ENCODE peak calls at places on chromosomes 1 and 21, in eight cellular contexts. M is heart right ventricle, C is MCF 10A, U is cardiac fibroblast, A is endothelial cell, K is sigmoid colon, I is uterus, V is nephron progenitor cell. Q is an unnamed sample.

GRCh38 chr1:61079898-61080336 is 2.4 kb upstream of the NFIA start:
- DNase-seq in A (no peak), M (peak), I (peak), V (peak), U (peak), C (peak), K (peak), Q (peak)

GRCh38 chr1:152756872-152757271 is 953 bp upstream of the KPRP start:
- DNase-seq in M (no peak), V (no peak), A (no peak), C (peak), I (no peak), K (no peak), U (no peak), Q (no peak)

GRCh38 chr1:21244154-21244553 is 46.1 kb downstream of the ECE1 start:
- DNase-seq in I (no peak), U (no peak), V (no peak), M (no peak), K (no peak), C (no peak), A (no peak), Q (no peak)

GRCh38 chr1:51642739-51643142 is 25.8 kb downstream of the OSBPL9 start:
- DNase-seq in V (no peak), U (peak), C (peak), A (no peak), K (peak), M (no peak), I (peak), Q (no peak)

GRCh38 chr21:38346286-38346685 is 89.5 kb downstream of the KCNJ15 start:
- DNase-seq in U (no peak), C (no peak), K (no peak), M (no peak), I (no peak), A (no peak), V (no peak), Q (no peak)

GRCh38 chr1:97581614-97582051 is 339.2 kb downstream of the DPYD start:
- DNase-seq in V (no peak), K (no peak), U (no peak), M (no peak), I (no peak), A (no peak), C (no peak), Q (no peak)

GRCh38 chr21:34534522-34534921 is 22.5 kb upstream of the KCNE1 start:
- DNase-seq in A (no peak), U (peak), V (no peak), I (no peak), K (no peak), C (no peak), M (no peak), Q (no peak)

GRCh38 chr1:209205039-209205438 is 378.5 kb upstream of the CAMK1G start:
- DNase-seq in C (no peak), U (no peak), V (no peak), M (no peak), A (no peak), K (no peak), I (no peak), Q (no peak)

GRCh38 chr21:41370840-41371697 is 9.2 kb downstream of the MX2 start:
- DNase-seq in K (peak), I (no peak), C (no peak), V (no peak), U (peak), M (no peak), A (no peak), Q (no peak)

GRCh38 chr1:192610114-192610958 is 25.6 kb upstream of the RGS13 start:
- DNase-seq in U (peak), A (no peak), K (no peak), M (no peak), C (peak), V (no peak), I (no peak), Q (no peak)

GRCh38 chr21:42395910-42396625 is at the start of gene TMPRSS3:
- DNase-seq in M (no peak), V (no peak), C (peak), A (no peak), I (no peak), U (no peak), K (peak), Q (no peak)

GRCh38 chr1:148355976-148356375 is 127.1 kb downstream of the PPIAL4G start:
- DNase-seq in V (no peak), K (no peak), C (no peak), M (no peak), A (no peak), U (no peak), I (no peak), Q (no peak)

GRCh38 chr1:243507001-243507671 is 251.3 kb downstream of the SDCCAG8 start:
- DNase-seq in U (no peak), M (no peak), I (no peak), V (no peak), K (no peak), C (no peak), A (no peak), Q (no peak)

GRCh38 chr1:207407655-207408256 is 46.4 kb upstream of the CR2 start:
- DNase-seq in I (no peak), V (no peak), K (no peak), M (no peak), A (no peak), U (peak), C (peak), Q (no peak)

DNA sequence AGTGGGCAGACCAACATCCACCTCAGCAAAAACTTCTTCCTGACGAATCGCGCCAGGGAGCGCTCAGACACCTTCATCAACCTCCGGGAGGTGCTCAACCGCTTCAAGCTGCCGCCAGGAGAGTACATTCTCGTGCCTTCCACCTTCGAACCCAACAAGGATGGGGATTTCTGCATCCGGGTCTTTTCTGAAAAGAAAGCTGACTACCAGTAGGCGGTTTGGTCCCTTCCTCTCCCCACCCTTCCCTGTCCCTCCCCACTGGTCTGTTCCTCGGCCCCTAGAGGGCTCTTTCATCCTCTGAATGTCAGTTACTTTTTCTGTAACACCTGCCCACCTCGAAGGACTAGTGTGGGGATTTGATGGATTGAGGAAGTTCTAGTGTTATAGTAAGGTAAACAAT is 46.9 kb downstream of the CAPN2 start:
- DNase-seq in I (no peak), K (no peak), M (no peak), A (no peak), V (no peak), U (no peak), C (no peak), Q (no peak)
- TF ChIP-seq CTCF in I (no peak), K (no peak), M (no peak), A (no peak), V (no peak), U (no peak), C (no peak), Q (no peak)

GRCh38 chr1:179366093-179366800 is 476 bp downstream of the AXDND1 start:
- DNase-seq in K (no peak), V (no peak), A (no peak), I (no peak), M (no peak), U (peak), C (peak), Q (no peak)

GRCh38 chr1:179369751-179370341 is 4.1 kb downstream of the AXDND1 start:
- DNase-seq in K (no peak), C (peak), A (peak), M (no peak), V (peak), I (no peak), U (peak), Q (no peak)

GRCh38 chr1:179365342-179366092 is at the start of gene AXDND1:
- DNase-seq in K (peak), I (peak), U (peak), M (peak), C (peak), V (peak), A (peak), Q (peak)
- TF ChIP-seq CTCF in K (no peak), I (peak), U (no peak), M (peak), C (no peak), V (no peak), A (no peak), Q (peak)

GRCh38 chr1:200971955-200972711 is 51.4 kb downstream of the KIF21B start:
- DNase-seq in A (peak), C (peak), I (peak), V (peak), M (peak), U (peak), K (peak), Q (peak)
- TF ChIP-seq CTCF in A (peak), C (peak), I (peak), V (peak), M (peak), U (peak), K (peak), Q (peak)

DNA sequence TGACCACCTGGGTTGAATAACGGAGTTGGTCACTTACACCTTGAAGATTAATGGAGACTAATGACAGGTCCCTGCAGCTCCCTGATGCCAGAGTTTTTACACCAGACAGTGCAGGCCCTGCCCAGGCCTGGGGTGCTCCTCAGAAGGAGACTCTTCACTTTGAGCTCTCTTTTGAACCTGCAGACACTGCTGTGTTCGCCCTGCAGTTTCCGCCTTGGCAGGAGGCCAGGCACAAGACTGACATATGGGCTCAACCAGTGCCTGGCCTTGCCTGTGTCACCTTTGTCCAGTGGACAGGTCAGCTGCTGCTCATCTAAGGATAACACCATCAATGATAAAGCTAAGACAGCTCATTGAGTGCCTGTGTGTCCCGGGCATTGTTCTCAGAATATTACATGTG is 5.2 kb downstream of the STRIP1 start:
- DNase-seq in C (no peak), I (no peak), V (no peak), K (no peak), M (no peak), A (no peak), U (no peak), Q (no peak)
- TF ChIP-seq CTCF in C (no peak), I (no peak), V (no peak), K (no peak), M (no peak), A (no peak), U (no peak), Q (no peak)

DNA sequence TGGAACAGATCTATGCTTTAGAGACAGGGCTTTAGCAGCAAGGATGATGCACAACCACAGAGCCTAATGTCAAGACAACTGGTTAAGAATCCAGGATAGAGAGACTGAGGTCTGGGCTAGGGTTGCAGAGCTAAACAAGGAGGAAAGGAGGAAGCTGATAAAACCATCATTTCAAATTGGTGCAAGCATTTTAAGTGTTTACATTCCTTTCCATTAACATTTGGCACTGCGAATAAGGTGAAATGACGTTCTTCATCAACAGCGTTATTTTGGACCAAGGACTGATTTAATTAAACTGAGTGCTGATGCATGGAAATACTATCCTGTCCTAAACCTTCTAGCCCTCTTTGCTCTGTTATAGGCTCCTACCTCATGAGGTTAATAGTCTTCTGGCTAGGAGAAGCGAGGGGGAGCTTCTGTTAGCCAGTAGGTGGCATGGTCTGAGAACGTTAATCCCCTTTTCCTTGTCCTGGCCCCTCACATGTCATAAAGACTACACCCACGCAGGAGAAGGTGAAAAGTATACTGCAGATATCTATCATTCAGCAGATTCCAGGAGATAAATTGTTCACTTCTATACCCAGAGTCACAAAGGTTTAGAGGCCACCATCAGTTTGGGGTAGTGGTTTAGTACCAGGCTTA is 7.6 kb upstream of the C1orf21 start:
- DNase-seq in I (no peak), U (no peak), V (no peak), K (no peak), A (no peak), M (no peak), C (peak), Q (no peak)
- TF ChIP-seq CTCF in I (peak), U (peak), V (no peak), K (no peak), A (no peak), M (peak), C (peak), Q (no peak)

DNA sequence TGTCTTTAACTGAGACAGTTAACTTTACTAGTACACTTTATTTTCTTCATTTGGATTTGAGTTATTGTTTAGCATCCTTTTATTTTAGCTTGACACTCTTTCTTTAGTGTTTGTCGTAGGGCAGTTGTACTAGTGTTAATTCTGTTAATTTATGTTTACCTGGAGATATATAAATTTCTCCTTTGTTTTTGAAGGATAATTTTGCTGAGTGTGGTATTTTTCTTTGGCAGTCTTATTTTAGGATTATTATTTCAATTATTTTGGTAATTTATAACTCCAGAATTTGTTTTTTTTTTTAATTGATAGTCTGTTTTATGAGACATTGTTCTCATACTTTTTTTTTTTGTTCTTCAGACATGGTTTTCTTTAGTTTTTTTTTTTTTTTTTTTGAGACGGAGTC is 73.8 kb upstream of the CHODL start:
- DNase-seq in A (no peak), U (no peak), M (no peak), C (no peak), K (no peak), V (no peak), I (no peak), Q (no peak)
- TF ChIP-seq CTCF in A (no peak), U (no peak), M (no peak), C (no peak), K (no peak), V (no peak), I (no peak), Q (no peak)

GRCh38 chr1:40939320-40940059 is 40.0 kb upstream of the CTPS1 start:
- DNase-seq in U (peak), C (peak), I (peak), K (peak), A (no peak), M (peak), V (no peak), Q (no peak)

GRCh38 chr1:40945491-40945973 is 34.0 kb upstream of the CTPS1 start:
- DNase-seq in M (no peak), V (no peak), I (no peak), C (no peak), U (peak), K (no peak), A (no peak), Q (no peak)

GRCh38 chr1:40944841-40945430 is 34.6 kb upstream of the CTPS1 start:
- DNase-seq in U (peak), K (peak), V (no peak), C (peak), A (no peak), M (no peak), I (peak), Q (no peak)

GRCh38 chr1:40948741-40949528 is 30.6 kb upstream of the CTPS1 start:
- DNase-seq in M (no peak), I (no peak), V (peak), K (peak), U (peak), C (peak), A (peak), Q (no peak)

DNA sequence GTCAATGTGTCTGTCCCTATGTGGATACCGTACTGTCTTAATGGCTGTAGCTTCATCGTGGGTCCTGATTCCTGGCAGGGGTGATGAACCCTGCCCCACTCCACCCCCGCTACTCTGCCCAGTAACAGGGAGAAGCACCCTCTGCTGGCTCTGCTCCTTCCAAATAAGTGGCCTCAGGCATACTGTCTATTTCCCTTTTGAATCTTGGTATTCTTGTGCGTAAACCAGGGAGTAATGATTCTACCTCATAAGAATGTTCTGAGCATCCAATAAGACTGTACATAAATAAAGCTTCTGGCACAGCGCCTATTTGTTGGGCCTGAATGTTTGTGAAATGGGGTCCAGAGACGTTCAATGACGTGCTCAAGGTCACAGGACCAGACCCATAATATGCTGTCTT is 35.2 kb upstream of the CTPS1 start:
- DNase-seq in A (no peak), V (no peak), K (peak), I (peak), U (peak), M (no peak), C (peak), Q (no peak)
- TF ChIP-seq CTCF in A (no peak), V (no peak), K (no peak), I (no peak), U (peak), M (no peak), C (no peak), Q (no peak)

Q was measured in kidney.